ENCODE peak calls at places on chromosomes 3 and 15, in eight cellular contexts. One of them, this sample, is unnamed. For H3K27me3, the result is how much of the 10 kb centered on the place peaks cover.

GRCh38 chr3:152621006-152621868 is 213.7 kb upstream of the P2RY1 start:
- DNase-seq in esophagus squamous epithelium: no peak
- DNase-seq in A673: peak
- DNase-seq in brain microvascular endothelial cell: no peak
- DNase-seq in spleen: no peak
- DNase-seq in Peyer's patch: no peak
- DNase-seq in left ventricle myocardium inferior: no peak
- DNase-seq in pancreas: no peak
- DNase-seq in this sample: no peak

GRCh38 chr3:123143669-123144411 is 57.9 kb upstream of the SEC22A start:
- DNase-seq in pancreas: no peak
- DNase-seq in esophagus squamous epithelium: no peak
- DNase-seq in left ventricle myocardium inferior: no peak
- DNase-seq in Peyer's patch: no peak
- DNase-seq in A673: peak
- DNase-seq in spleen: peak
- DNase-seq in brain microvascular endothelial cell: peak
- DNase-seq in this sample: no peak

GRCh38 chr3:108042300-108042699 is 48.5 kb downstream of the CD47 start:
- DNase-seq in pancreas: no peak
- DNase-seq in A673: no peak
- DNase-seq in left ventricle myocardium inferior: no peak
- DNase-seq in esophagus squamous epithelium: no peak
- DNase-seq in Peyer's patch: no peak
- DNase-seq in spleen: no peak
- DNase-seq in brain microvascular endothelial cell: no peak
- DNase-seq in this sample: no peak

GRCh38 chr15:62739507-62739906 is 303.0 kb upstream of the TPM1 start:
- DNase-seq in pancreas: no peak
- DNase-seq in spleen: no peak
- DNase-seq in left ventricle myocardium inferior: no peak
- DNase-seq in Peyer's patch: no peak
- DNase-seq in A673: no peak
- DNase-seq in esophagus squamous epithelium: no peak
- DNase-seq in brain microvascular endothelial cell: peak
- DNase-seq in this sample: no peak

GRCh38 chr3:127801914-127802313 is 20.4 kb downstream of the MGLL start:
- DNase-seq in left ventricle myocardium inferior: no peak
- DNase-seq in Peyer's patch: no peak
- DNase-seq in spleen: no peak
- DNase-seq in pancreas: no peak
- DNase-seq in brain microvascular endothelial cell: no peak
- DNase-seq in A673: no peak
- DNase-seq in esophagus squamous epithelium: no peak
- DNase-seq in this sample: no peak

GRCh38 chr15:98856540-98856907 is 151.1 kb downstream of the PGPEP1L start:
- DNase-seq in brain microvascular endothelial cell: peak
- DNase-seq in spleen: no peak
- DNase-seq in A673: no peak
- DNase-seq in left ventricle myocardium inferior: no peak
- DNase-seq in Peyer's patch: no peak
- DNase-seq in esophagus squamous epithelium: no peak
- DNase-seq in pancreas: no peak
- DNase-seq in this sample: no peak

GRCh38 chr15:65954289-65954741 is 85.0 kb downstream of the RAB11A start:
- DNase-seq in A673: peak
- DNase-seq in pancreas: no peak
- DNase-seq in spleen: no peak
- DNase-seq in brain microvascular endothelial cell: no peak
- DNase-seq in esophagus squamous epithelium: no peak
- DNase-seq in Peyer's patch: no peak
- DNase-seq in left ventricle myocardium inferior: no peak
- DNase-seq in this sample: no peak

GRCh38 chr3:182486459-182486858 is 306.8 kb upstream of the ATP11B start:
- DNase-seq in esophagus squamous epithelium: no peak
- DNase-seq in brain microvascular endothelial cell: no peak
- DNase-seq in A673: no peak
- DNase-seq in Peyer's patch: no peak
- DNase-seq in spleen: no peak
- DNase-seq in left ventricle myocardium inferior: no peak
- DNase-seq in pancreas: no peak
- DNase-seq in this sample: no peak

GRCh38 chr3:143084856-143085731 is 34.5 kb upstream of the CHST2 start:
- DNase-seq in Peyer's patch: no peak
- DNase-seq in pancreas: no peak
- DNase-seq in spleen: peak
- DNase-seq in brain microvascular endothelial cell: peak
- DNase-seq in A673: no peak
- DNase-seq in left ventricle myocardium inferior: no peak
- DNase-seq in esophagus squamous epithelium: no peak
- DNase-seq in this sample: no peak

GRCh38 chr15:21261396-21261964 is 178.8 kb downstream of the POTEB3 start:
- DNase-seq in spleen: peak
- DNase-seq in brain microvascular endothelial cell: no peak
- DNase-seq in esophagus squamous epithelium: no peak
- DNase-seq in Peyer's patch: no peak
- DNase-seq in pancreas: peak
- DNase-seq in left ventricle myocardium inferior: peak
- DNase-seq in A673: peak
- DNase-seq in this sample: no peak

GRCh38 chr15:69893863-69894262 is 203.9 kb downstream of the TLE3 start:
- DNase-seq in left ventricle myocardium inferior: peak
- DNase-seq in spleen: no peak
- DNase-seq in Peyer's patch: no peak
- DNase-seq in A673: peak
- DNase-seq in brain microvascular endothelial cell: peak
- DNase-seq in pancreas: no peak
- DNase-seq in esophagus squamous epithelium: no peak
- DNase-seq in this sample: no peak

GRCh38 chr3:16890605-16891333 is 6.0 kb downstream of the PLCL2 start:
- DNase-seq in left ventricle myocardium inferior: no peak
- DNase-seq in Peyer's patch: no peak
- DNase-seq in esophagus squamous epithelium: no peak
- DNase-seq in A673: no peak
- DNase-seq in pancreas: no peak
- DNase-seq in brain microvascular endothelial cell: peak
- DNase-seq in spleen: no peak
- DNase-seq in this sample: no peak

GRCh38 chr3:58490860-58491501 is 915 bp upstream of the KCTD6 start:
- DNase-seq in A673: no peak
- DNase-seq in spleen: peak
- DNase-seq in esophagus squamous epithelium: no peak
- DNase-seq in brain microvascular endothelial cell: no peak
- DNase-seq in left ventricle myocardium inferior: peak
- DNase-seq in pancreas: peak
- DNase-seq in Peyer's patch: no peak
- DNase-seq in this sample: no peak

GRCh38 chr3:94414412-94414811 is 351.6 kb downstream of the NSUN3 start:
- DNase-seq in left ventricle myocardium inferior: no peak
- DNase-seq in A673: no peak
- DNase-seq in esophagus squamous epithelium: no peak
- DNase-seq in Peyer's patch: no peak
- DNase-seq in spleen: no peak
- DNase-seq in brain microvascular endothelial cell: no peak
- DNase-seq in pancreas: no peak
- DNase-seq in this sample: no peak

GRCh38 chr15:51622269-51623180 is at the start of gene DMXL2:
- DNase-seq in left ventricle myocardium inferior: peak
- DNase-seq in esophagus squamous epithelium: peak
- DNase-seq in A673: peak
- DNase-seq in Peyer's patch: peak
- DNase-seq in pancreas: peak
- DNase-seq in brain microvascular endothelial cell: peak
- DNase-seq in spleen: peak
- DNase-seq in this sample: peak

GRCh38 chr3:140432176-140432753 is 245.6 kb upstream of the TRIM42 start:
- DNase-seq in Peyer's patch: no peak
- DNase-seq in esophagus squamous epithelium: no peak
- DNase-seq in A673: no peak
- DNase-seq in left ventricle myocardium inferior: no peak
- DNase-seq in brain microvascular endothelial cell: no peak
- DNase-seq in pancreas: no peak
- DNase-seq in spleen: no peak
- DNase-seq in this sample: no peak

GRCh38 chr3:851098-851790 is 241.6 kb upstream of the CNTN6 start:
- DNase-seq in spleen: no peak
- DNase-seq in Peyer's patch: no peak
- DNase-seq in brain microvascular endothelial cell: no peak
- DNase-seq in pancreas: no peak
- DNase-seq in left ventricle myocardium inferior: no peak
- DNase-seq in A673: peak
- DNase-seq in esophagus squamous epithelium: no peak
- DNase-seq in this sample: no peak

DNA sequence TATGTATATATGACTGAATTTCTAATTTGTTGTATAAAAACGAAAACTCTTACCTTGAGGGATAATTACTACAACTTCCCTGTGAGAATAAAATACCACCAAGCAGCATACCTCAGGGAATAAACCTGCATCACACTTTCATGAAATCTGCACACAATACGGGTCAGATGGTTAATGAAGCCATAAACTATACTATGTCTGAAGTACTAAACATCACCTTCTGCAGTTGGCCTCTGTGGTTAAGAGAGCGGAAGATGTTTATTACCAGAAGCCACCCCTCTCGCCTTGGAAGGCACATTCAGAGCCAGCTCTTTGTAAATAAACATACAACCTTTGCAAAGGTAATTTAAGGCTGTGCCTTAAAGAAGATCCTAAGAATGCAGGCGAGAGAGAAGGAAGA is 462.1 kb upstream of the NR2F2 start:
- DNase-seq in Peyer's patch: no peak
- DNase-seq in A673: no peak
- DNase-seq in esophagus squamous epithelium: no peak
- DNase-seq in pancreas: no peak
- DNase-seq in left ventricle myocardium inferior: no peak
- DNase-seq in spleen: no peak
- DNase-seq in brain microvascular endothelial cell: no peak
- DNase-seq in this sample: no peak
- H3K27ac ChIP-seq in Peyer's patch: no peak
- H3K27ac ChIP-seq in A673: no peak
- H3K27ac ChIP-seq in esophagus squamous epithelium: no peak
- H3K27ac ChIP-seq in pancreas: no peak
- H3K27ac ChIP-seq in left ventricle myocardium inferior: no peak
- H3K27ac ChIP-seq in spleen: peak
- H3K27ac ChIP-seq in brain microvascular endothelial cell: no peak
- H3K27ac ChIP-seq in this sample: no peak

GRCh38 chr3:115081444-115081843 is 65.6 kb downstream of the ZBTB20 start:
- DNase-seq in left ventricle myocardium inferior: no peak
- DNase-seq in brain microvascular endothelial cell: no peak
- DNase-seq in Peyer's patch: no peak
- DNase-seq in spleen: no peak
- DNase-seq in pancreas: no peak
- DNase-seq in esophagus squamous epithelium: no peak
- DNase-seq in A673: no peak
- DNase-seq in this sample: no peak

GRCh38 chr3:115084686-115085085 is 62.4 kb downstream of the ZBTB20 start:
- DNase-seq in spleen: no peak
- DNase-seq in A673: no peak
- DNase-seq in Peyer's patch: no peak
- DNase-seq in pancreas: no peak
- DNase-seq in left ventricle myocardium inferior: no peak
- DNase-seq in esophagus squamous epithelium: no peak
- DNase-seq in brain microvascular endothelial cell: no peak
- DNase-seq in this sample: no peak

GRCh38 chr3:115086379-115086778 is 60.7 kb downstream of the ZBTB20 start:
- DNase-seq in esophagus squamous epithelium: no peak
- DNase-seq in Peyer's patch: no peak
- DNase-seq in left ventricle myocardium inferior: no peak
- DNase-seq in A673: no peak
- DNase-seq in spleen: no peak
- DNase-seq in brain microvascular endothelial cell: no peak
- DNase-seq in pancreas: no peak
- DNase-seq in this sample: no peak

GRCh38 chr3:115087512-115087911 is 59.6 kb downstream of the ZBTB20 start:
- DNase-seq in left ventricle myocardium inferior: no peak
- DNase-seq in pancreas: no peak
- DNase-seq in brain microvascular endothelial cell: no peak
- DNase-seq in Peyer's patch: no peak
- DNase-seq in A673: no peak
- DNase-seq in spleen: no peak
- DNase-seq in esophagus squamous epithelium: no peak
- DNase-seq in this sample: no peak

DNA sequence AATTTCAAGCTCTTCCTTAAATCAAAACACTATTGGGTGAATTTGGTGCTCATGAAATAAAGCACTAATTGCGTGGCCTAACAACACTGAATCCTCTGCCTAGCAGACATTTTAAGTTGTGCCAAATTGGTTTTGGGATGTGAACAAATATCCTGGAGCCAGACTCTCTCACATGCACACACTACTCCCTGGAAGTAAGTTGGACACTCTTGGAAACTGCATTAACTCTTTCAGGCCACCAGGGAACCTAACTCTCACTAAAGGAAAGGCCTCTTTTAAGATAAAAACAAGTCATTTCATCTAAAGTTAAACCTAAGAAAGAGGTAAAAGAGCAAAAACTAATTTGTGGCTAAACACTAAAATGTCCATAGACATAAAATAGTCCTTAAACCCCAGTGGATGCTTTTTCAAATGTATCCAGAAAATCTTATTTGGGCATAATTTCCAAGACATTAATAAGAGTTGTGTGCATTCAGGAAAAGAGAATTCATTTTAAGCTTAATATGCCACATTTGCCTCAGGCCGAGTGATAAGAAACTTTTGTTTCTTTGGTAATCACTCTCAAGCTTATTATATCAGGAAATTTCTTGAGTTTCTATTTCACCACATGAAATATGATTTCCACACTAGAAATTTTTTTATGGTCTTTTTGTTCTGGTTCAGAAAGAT is 61.8 kb downstream of the ZBTB20 start:
- DNase-seq in brain microvascular endothelial cell: no peak
- DNase-seq in pancreas: no peak
- DNase-seq in A673: peak
- DNase-seq in left ventricle myocardium inferior: no peak
- DNase-seq in esophagus squamous epithelium: no peak
- DNase-seq in Peyer's patch: no peak
- DNase-seq in spleen: no peak
- DNase-seq in this sample: no peak
- TF ChIP-seq CTCF in brain microvascular endothelial cell: peak
- TF ChIP-seq CTCF in pancreas: no peak
- TF ChIP-seq CTCF in A673: peak
- TF ChIP-seq CTCF in left ventricle myocardium inferior: peak
- TF ChIP-seq CTCF in esophagus squamous epithelium: no peak
- TF ChIP-seq CTCF in Peyer's patch: peak
- TF ChIP-seq CTCF in spleen: no peak
- TF ChIP-seq CTCF in this sample: no peak

GRCh38 chr3:27719306-27720003 is 2.7 kb downstream of the EOMES start:
- DNase-seq in spleen: no peak
- DNase-seq in Peyer's patch: no peak
- DNase-seq in A673: no peak
- DNase-seq in brain microvascular endothelial cell: no peak
- DNase-seq in pancreas: no peak
- DNase-seq in esophagus squamous epithelium: no peak
- DNase-seq in left ventricle myocardium inferior: no peak
- DNase-seq in this sample: no peak
- H3K27me3 ChIP-seq in spleen: half or more
- H3K27me3 ChIP-seq in Peyer's patch: under half
- H3K27me3 ChIP-seq in A673: half or more
- H3K27me3 ChIP-seq in brain microvascular endothelial cell: half or more
- H3K27me3 ChIP-seq in pancreas: under half
- H3K27me3 ChIP-seq in esophagus squamous epithelium: under half
- H3K27me3 ChIP-seq in left ventricle myocardium inferior: half or more
- H3K27me3 ChIP-seq in this sample: half or more

GRCh38 chr3:156547637-156548036 is 7.3 kb downstream of the SSR3 start:
- DNase-seq in Peyer's patch: no peak
- DNase-seq in left ventricle myocardium inferior: no peak
- DNase-seq in brain microvascular endothelial cell: peak
- DNase-seq in A673: no peak
- DNase-seq in pancreas: no peak
- DNase-seq in spleen: no peak
- DNase-seq in esophagus squamous epithelium: no peak
- DNase-seq in this sample: no peak
- H3K27ac ChIP-seq in Peyer's patch: no peak
- H3K27ac ChIP-seq in left ventricle myocardium inferior: peak
- H3K27ac ChIP-seq in brain microvascular endothelial cell: peak
- H3K27ac ChIP-seq in A673: peak
- H3K27ac ChIP-seq in pancreas: no peak
- H3K27ac ChIP-seq in spleen: no peak
- H3K27ac ChIP-seq in esophagus squamous epithelium: no peak
- H3K27ac ChIP-seq in this sample: no peak